ENCODE peak calls at places on chromosomes 16 and 17, in six cellular contexts. Q, W, P, O, D and V are unnamed samples.

GRCh38 chr16:87056083-87056482 is 261.1 kb downstream of the C16orf95 start:
- DNase-seq in Q (peak), W (no peak), P (no peak), O (no peak), D (no peak), V (no peak)

GRCh38 chr17:55770220-55770870 is 19.5 kb downstream of the PCTP start:
- DNase-seq in Q (peak), W (no peak), P (no peak), O (peak), D (no peak), V (no peak)

GRCh38 chr16:51449441-51449840 is 298.4 kb upstream of the SALL1 start:
- DNase-seq in Q (no peak), W (no peak), P (no peak), O (no peak), D (no peak), V (no peak)

GRCh38 chr16:12535535-12536411 is 267.9 kb downstream of the CPPED1 start:
- DNase-seq in Q (no peak), W (no peak), P (no peak), O (no peak), D (no peak), V (no peak)

GRCh38 chr16:9049241-9049640 is 42.2 kb upstream of the HAPSTR1 start:
- DNase-seq in Q (peak), W (no peak), P (no peak), O (no peak), D (no peak), V (no peak)

GRCh38 chr17:40139566-40140058 is 725 bp upstream of the CASC3 start:
- DNase-seq in Q (no peak), W (no peak), P (no peak), O (no peak), D (no peak), V (no peak)

GRCh38 chr16:55849536-55849935 is 16.6 kb upstream of the CES1 start:
- DNase-seq in Q (no peak), W (no peak), P (no peak), O (no peak), D (no peak), V (no peak)

GRCh38 chr16:70685938-70686375 is at the start of gene MTSS2:
- DNase-seq in Q (peak), W (no peak), P (peak), O (peak), D (no peak), V (peak)

GRCh38 chr17:81365601-81366585 is 29.4 kb upstream of the BAHCC1 start:
- DNase-seq in Q (no peak), W (peak), P (no peak), O (no peak), D (no peak), V (no peak)

GRCh38 chr17:12627177-12627629 is 38.5 kb upstream of the MYOCD start:
- DNase-seq in Q (peak), W (no peak), P (no peak), O (no peak), D (no peak), V (no peak)

GRCh38 chr17:49450735-49451134 is 36.1 kb upstream of the PHB1 start:
- DNase-seq in Q (no peak), W (no peak), P (no peak), O (no peak), D (no peak), V (no peak)

GRCh38 chr17:39174907-39175694 is 9.1 kb upstream of the ARL5C start:
- DNase-seq in Q (peak), W (peak), P (no peak), O (no peak), D (peak), V (peak)

GRCh38 chr16:47574091-47575054 is 113.2 kb downstream of the PHKB start:
- DNase-seq in Q (peak), W (no peak), P (no peak), O (no peak), D (no peak), V (no peak)

GRCh38 chr17:57682667-57683066 is 62.4 kb downstream of the CCDC182 start:
- DNase-seq in Q (no peak), W (no peak), P (no peak), O (no peak), D (no peak), V (no peak)

GRCh38 chr17:79028496-79029326 is 4.7 kb downstream of the C1QTNF1 start:
- DNase-seq in Q (no peak), W (no peak), P (no peak), O (no peak), D (no peak), V (no peak)

GRCh38 chr17:70947636-70948565 is 778.6 kb downstream of the KCNJ2 start:
- DNase-seq in Q (no peak), W (no peak), P (no peak), O (no peak), D (no peak), V (no peak)

GRCh38 chr16:48276102-48276501 is 28.8 kb upstream of the ABCC11 start:
- DNase-seq in Q (peak), W (no peak), P (peak), O (no peak), D (no peak), V (no peak)

GRCh38 chr16:4882261-4882632 is 35.0 kb downstream of the UBN1 start:
- DNase-seq in Q (peak), W (no peak), P (no peak), O (peak), D (no peak), V (no peak)

GRCh38 chr16:57196276-57196675 is 10.1 kb downstream of the RSPRY1 start:
- DNase-seq in Q (no peak), W (no peak), P (peak), O (no peak), D (no peak), V (no peak)

GRCh38 chr17:78568051-78568450 is 9.1 kb downstream of the DNAH17 start:
- DNase-seq in Q (peak), W (no peak), P (no peak), O (no peak), D (no peak), V (no peak)

GRCh38 chr16:30786115-30786935 is 680 bp downstream of the ZNF629 start:
- DNase-seq in Q (peak), W (no peak), P (no peak), O (no peak), D (no peak), V (peak)

GRCh38 chr17:79252886-79253285 is 178.3 kb downstream of the ENGASE start:
- DNase-seq in Q (no peak), W (no peak), P (no peak), O (no peak), D (no peak), V (no peak)